ENCODE peak calls at places on chromosome 18, in five cellular contexts. N, H, I, F and Y are unnamed samples.
A peak's percentile ranks its signal among the peaks of the same experiment; 100 is the strongest.

GRCh38 chr18:5294618-5295230 is 802 bp downstream of the ZBTB14 start:
- DNase-seq in H (peak; percentile 51), N (peak; percentile 76), F (peak; percentile 81), I (peak; percentile 54), Y (peak; percentile 86)

GRCh38 chr18:23828426-23828825 is 139.2 kb downstream of the LAMA3 start:
- DNase-seq in H (no peak), F (no peak), N (no peak), I (no peak), Y (no peak)

GRCh38 chr18:32460046-32460785 is 10.5 kb downstream of the GAREM1 start:
- DNase-seq in I (no peak), F (no peak), H (no peak), N (no peak), Y (no peak)

GRCh38 chr18:9731380-9731779 is 23.3 kb downstream of the RAB31 start:
- DNase-seq in I (no peak), H (no peak), F (no peak), N (no peak), Y (no peak)

GRCh38 chr18:12686100-12686499 is 16.4 kb downstream of the CEP76 start:
- DNase-seq in I (no peak), N (no peak), H (no peak), F (no peak), Y (no peak)

GRCh38 chr18:9379118-9379517 is 44.5 kb downstream of the TWSG1 start:
- DNase-seq in N (no peak), F (no peak), H (no peak), I (no peak), Y (no peak)

GRCh38 chr18:5162111-5162510 is 34.9 kb downstream of the AKAIN1 start:
- DNase-seq in N (no peak), I (no peak), F (no peak), H (no peak), Y (no peak)

GRCh38 chr18:9029131-9029530 is 73.4 kb upstream of the NDUFV2 start:
- DNase-seq in N (no peak), F (no peak), I (no peak), H (no peak), Y (no peak)

GRCh38 chr18:58552057-58552461 is 76.8 kb downstream of the ALPK2 start:
- DNase-seq in N (no peak), F (no peak), I (no peak), H (no peak), Y (no peak)

GRCh38 chr18:11055721-11056120 is 93.6 kb downstream of the PIEZO2 start:
- DNase-seq in H (no peak), N (no peak), F (no peak), I (no peak), Y (no peak)

GRCh38 chr18:21305621-21306020 is 63.6 kb downstream of the GREB1L start:
- DNase-seq in I (no peak), N (no peak), H (no peak), F (no peak), Y (no peak)

GRCh38 chr18:50240083-50240563 is 26.2 kb downstream of the CFAP53 start:
- DNase-seq in N (no peak), H (no peak), I (no peak), F (no peak), Y (no peak)

GRCh38 chr18:12621737-12622306 is 36.1 kb downstream of the SPIRE1 start:
- DNase-seq in H (no peak), F (no peak), I (no peak), N (no peak), Y (no peak)

GRCh38 chr18:24270358-24270936 is 127.2 kb downstream of the OSBPL1A start:
- DNase-seq in H (no peak), I (no peak), F (no peak), N (no peak), Y (no peak)

GRCh38 chr18:61464551-61465102 is 131.4 kb downstream of the CDH20 start:
- DNase-seq in I (no peak), H (no peak), N (no peak), F (no peak), Y (no peak)

DNA sequence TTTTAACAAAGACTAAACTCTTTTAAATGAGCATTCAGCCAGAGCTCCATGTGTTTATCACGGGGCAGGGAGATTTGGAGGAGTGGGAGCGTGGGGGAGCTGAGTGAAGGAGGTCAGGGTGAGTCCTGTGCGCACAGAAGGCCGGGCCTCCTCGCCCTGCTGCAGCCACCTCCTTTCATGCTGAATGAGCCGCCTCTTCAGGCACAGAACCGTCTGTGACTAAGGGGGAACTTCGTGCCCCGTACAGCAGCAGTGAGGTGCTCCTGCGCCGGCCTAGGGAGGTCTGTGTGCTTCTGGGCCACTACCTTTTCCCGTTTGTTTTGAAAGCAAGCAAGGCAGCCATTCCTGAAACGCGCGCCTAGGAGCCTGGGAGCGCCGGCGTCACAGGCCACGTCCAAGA is 27.1 kb upstream of the ZNF516 start:
- DNase-seq in I (no peak), F (no peak), N (no peak), H (no peak), Y (no peak)
- H3K27ac ChIP-seq in I (peak overlapping the region; percentile 56), F (no peak overlapping the region), N (no peak overlapping the region), H (no peak overlapping the region), Y (no peak overlapping the region)

DNA sequence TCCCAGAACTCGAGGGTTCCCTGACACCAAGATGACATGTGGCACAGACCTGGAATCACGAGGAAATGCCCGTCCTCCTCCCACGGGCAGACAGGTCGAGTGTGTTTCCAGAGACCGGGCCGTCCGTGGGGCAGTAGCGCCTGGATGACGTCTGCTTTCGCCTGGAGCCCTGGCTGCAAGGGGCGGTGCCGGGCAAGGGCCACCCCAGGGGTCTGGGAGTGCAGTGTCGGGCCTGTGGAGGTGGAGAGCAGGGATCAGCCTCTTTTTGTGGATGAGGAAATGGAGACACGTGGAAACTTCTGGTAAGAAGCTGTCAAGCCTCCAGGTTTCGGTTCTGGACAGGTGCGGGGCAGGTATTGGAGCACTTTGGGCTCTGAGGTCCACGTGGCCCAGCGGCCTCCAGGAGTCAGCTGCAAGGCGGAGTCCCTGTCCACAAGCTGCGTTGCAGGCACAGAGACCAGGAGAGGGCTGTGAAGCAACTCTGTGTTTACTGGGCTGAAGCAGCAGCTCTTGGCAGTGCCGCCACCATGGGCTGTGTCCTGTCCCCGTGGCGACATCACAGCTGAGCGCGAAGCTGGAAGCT is 25.6 kb downstream of the NFATC1 start:
- DNase-seq in H (no peak), I (no peak), N (no peak), F (peak; percentile 54), Y (no peak)
- H3K9me3 ChIP-seq in H (no peaks in the 10 kb centered on the region), I (no peaks in the 10 kb centered on the region), N (no peaks in the 10 kb centered on the region), F (no peaks in the 10 kb centered on the region), Y (no peaks in the 10 kb centered on the region)

DNA sequence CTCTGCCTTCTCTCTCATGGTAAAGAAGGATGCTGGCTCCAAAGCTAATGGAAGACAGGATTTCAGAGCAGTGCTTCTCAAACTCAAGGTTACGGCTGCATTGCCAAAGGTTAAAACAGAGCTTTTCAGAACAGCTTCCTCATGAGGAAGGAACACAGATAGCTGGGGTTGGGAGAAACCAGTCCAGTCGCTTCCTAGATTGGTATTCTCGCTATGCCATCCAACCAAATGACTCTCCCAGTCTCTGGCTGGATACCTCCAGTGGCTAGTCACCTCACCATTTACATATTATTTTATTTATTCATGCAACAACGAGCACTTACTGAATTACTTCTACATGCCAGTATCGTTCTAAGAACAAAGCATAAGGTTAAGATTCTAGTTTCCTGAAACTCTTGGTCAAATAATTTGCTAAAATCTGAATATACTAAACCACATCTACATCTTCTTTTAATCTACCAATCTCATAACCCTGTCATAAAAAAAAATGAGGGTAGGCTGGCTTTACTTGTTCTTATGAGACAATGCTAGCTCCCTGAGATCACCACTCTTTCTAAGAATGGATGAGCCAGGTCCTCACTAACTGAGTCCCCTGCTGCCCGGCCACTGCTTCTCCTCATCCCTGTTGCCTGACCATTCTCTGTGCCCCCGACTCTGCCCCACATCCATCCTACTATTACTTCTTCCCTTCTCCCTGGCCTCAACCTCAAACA is 20.4 kb downstream of the KDSR start:
- DNase-seq in H (no peak), N (no peak), I (no peak), F (no peak), Y (no peak)
- H3K36me3 ChIP-seq in H (peaks cover 78% of the 10 kb centered on the region), N (peaks cover 99% of the 10 kb centered on the region), I (peaks cover 32% of the 10 kb centered on the region), F (peaks cover 25% of the 10 kb centered on the region), Y (peaks cover 10% of the 10 kb centered on the region)

DNA sequence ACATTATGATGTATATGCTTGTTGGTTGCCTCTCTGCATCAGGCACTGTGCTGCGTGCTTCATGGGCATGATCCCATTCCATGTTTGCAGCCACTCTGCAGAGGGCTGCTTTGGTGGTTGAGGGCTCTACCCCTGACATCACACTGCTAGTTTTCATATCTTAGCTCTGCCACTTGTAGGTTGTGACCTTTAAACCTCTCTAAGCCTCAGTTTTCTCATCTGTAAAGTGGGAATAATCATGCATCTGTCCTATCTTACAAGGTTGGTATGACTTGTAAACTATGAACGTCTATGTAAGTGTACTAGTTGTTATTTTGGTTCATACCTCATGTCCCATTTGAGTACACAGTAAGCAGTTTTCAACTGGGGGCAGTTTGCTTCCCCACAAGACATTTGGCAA is 260.4 kb downstream of the PHLPP1 start:
- DNase-seq in F (no peak), N (no peak), I (no peak), H (no peak), Y (no peak)
- H3K27ac ChIP-seq in F (no peak overlapping the region), N (no peak overlapping the region), I (no peak overlapping the region), H (no peak overlapping the region), Y (no peak overlapping the region)

GRCh38 chr18:73318732-73319479 is 451.1 kb upstream of the NETO1 start:
- DNase-seq in N (no peak), I (no peak), F (no peak), H (no peak), Y (no peak)
- H3K9me3 ChIP-seq in N (no peaks in the 10 kb centered on the region), I (no peaks in the 10 kb centered on the region), F (no peaks in the 10 kb centered on the region), H (no peaks in the 10 kb centered on the region), Y (no peaks in the 10 kb centered on the region)